ENCODE peak calls at places on chromosome 9, in four cellular contexts. Y, B, A and T are unnamed samples.

GRCh38 chr9:97982719-97983523 is at the start of gene ANP32B:
- DNase-seq in Y (peak; percentile 91), B (peak; percentile 86), A (peak; percentile 97), T (peak; percentile 84)

GRCh38 chr9:121269030-121269887 is 1.3 kb downstream of the GSN start:
- DNase-seq in Y (no peak), B (peak; percentile 69), A (peak; percentile 15), T (no peak)

GRCh38 chr9:99732715-99733114 is 89.0 kb upstream of the NR4A3 start:
- DNase-seq in Y (no peak), B (no peak), A (no peak), T (no peak)

GRCh38 chr9:98455957-98456621 is 200.6 kb upstream of the TBC1D2 start:
- DNase-seq in Y (no peak), B (no peak), A (no peak), T (no peak)

GRCh38 chr9:93004561-93004960 is 53.9 kb upstream of the SUSD3 start:
- DNase-seq in Y (no peak), B (no peak), A (no peak), T (no peak)

GRCh38 chr9:115035872-115036612 is 81.9 kb downstream of the TNC start:
- DNase-seq in Y (no peak), B (peak; percentile 69), A (peak; percentile 63), T (no peak)

GRCh38 chr9:121282309-121283071 is 14.5 kb downstream of the GSN start:
- DNase-seq in Y (no peak), B (peak; percentile 47), A (no peak), T (no peak)

GRCh38 chr9:34669809-34670562 is 7.5 kb upstream of the CCL27 start:
- DNase-seq in Y (no peak), B (no peak), A (no peak), T (no peak)

GRCh38 chr9:129467004-129467588 is 153.8 kb downstream of the C9orf50 start:
- DNase-seq in Y (no peak), B (no peak), A (no peak), T (no peak)

GRCh38 chr9:136362450-136362784 is 1.1 kb downstream of the DNLZ start:
- DNase-seq in Y (no peak), B (no peak), A (no peak), T (no peak)

GRCh38 chr9:88056876-88057275 is 81.4 kb downstream of the SPATA31C2 start:
- DNase-seq in Y (no peak), B (peak; percentile 39), A (no peak), T (no peak)

GRCh38 chr9:136943291-136944093 is 1.0 kb downstream of the FBXW5 start:
- DNase-seq in Y (peak; percentile 55), B (no peak), A (peak; percentile 84), T (no peak)

GRCh38 chr9:78919701-78920100 is 622.8 kb downstream of the PSAT1 start:
- DNase-seq in Y (no peak), B (no peak), A (no peak), T (no peak)

GRCh38 chr9:33158555-33159057 is 8.5 kb downstream of the B4GALT1 start:
- DNase-seq in Y (no peak), B (no peak), A (no peak), T (no peak)

GRCh38 chr9:80842976-80843506 is 846.3 kb downstream of the TLE1 start:
- DNase-seq in Y (no peak), B (no peak), A (no peak), T (no peak)

GRCh38 chr9:27645166-27645840 is 72.0 kb upstream of the C9orf72 start:
- DNase-seq in Y (no peak), B (no peak), A (no peak), T (no peak)

GRCh38 chr9:109010676-109011655 is 2.3 kb downstream of the CTNNAL1 start:
- DNase-seq in Y (peak; percentile 45), B (peak; percentile 91), A (peak; percentile 58), T (peak; percentile 12)

GRCh38 chr9:123165813-123166212 is 102.6 kb downstream of the STRBP start:
- DNase-seq in Y (no peak), B (no peak), A (no peak), T (no peak)